ENCODE peak calls at places on chromosomes 6 and 20, in six cellular contexts. C, O, W, M, L and Z are unnamed samples. For H3K4me1, the result is how much of the 10 kb centered on the place peaks cover.

GRCh38 chr6:149545258-149545753 is 537 bp downstream of the PPIL4 start:
- DNase-seq in C (peak), O (peak), W (peak), M (no peak), L (peak), Z (peak)

GRCh38 chr6:113856571-113857564 is at the start of gene MARCKS:
- DNase-seq in C (peak), O (peak), W (peak), M (no peak), L (peak), Z (peak)

GRCh38 chr6:2581611-2582010 is 169.1 kb downstream of the MYLK4 start:
- DNase-seq in C (no peak), O (no peak), W (no peak), M (no peak), L (no peak), Z (no peak)

GRCh38 chr6:116616757-116617093 is 446 bp downstream of the RSPH4A start:
- DNase-seq in C (peak), O (peak), W (peak), M (no peak), L (peak), Z (no peak)

GRCh38 chr20:17995967-17996819 is 27.4 kb downstream of the MGME1 start:
- DNase-seq in C (peak), O (peak), W (no peak), M (peak), L (peak), Z (peak)

GRCh38 chr20:38935285-38935684 is 9.1 kb downstream of the FAM83D start:
- DNase-seq in C (peak), O (no peak), W (no peak), M (no peak), L (no peak), Z (no peak)

GRCh38 chr20:43189614-43190331 is at the start of gene PTPRT:
- DNase-seq in C (no peak), O (peak), W (no peak), M (no peak), L (no peak), Z (no peak)

GRCh38 chr6:167750956-167751358 is 75.8 kb upstream of the AFDN start:
- DNase-seq in C (no peak), O (peak), W (peak), M (no peak), L (peak), Z (peak)

GRCh38 chr6:167907837-167908681 is 81.3 kb downstream of the AFDN start:
- DNase-seq in C (peak), O (peak), W (no peak), M (no peak), L (peak), Z (no peak)

GRCh38 chr6:22828179-22829062 is 259.1 kb downstream of the HDGFL1 start:
- DNase-seq in C (peak), O (peak), W (no peak), M (peak), L (peak), Z (peak)

GRCh38 chr6:14518515-14519217 is 401.1 kb downstream of the CD83 start:
- DNase-seq in C (peak), O (no peak), W (no peak), M (no peak), L (no peak), Z (no peak)

GRCh38 chr20:31602779-31603441 is 2.2 kb upstream of the ID1 start:
- DNase-seq in C (peak), O (no peak), W (no peak), M (no peak), L (no peak), Z (peak)

GRCh38 chr20:5426026-5426425 is 109.3 kb upstream of the PROKR2 start:
- DNase-seq in C (no peak), O (no peak), W (no peak), M (no peak), L (no peak), Z (no peak)

GRCh38 chr6:170284866-170285469 is 5.9 kb downstream of the DLL1 start:
- DNase-seq in C (no peak), O (no peak), W (peak), M (no peak), L (no peak), Z (no peak)

GRCh38 chr6:168102093-168102985 is 23.3 kb upstream of the FRMD1 start:
- DNase-seq in C (no peak), O (peak), W (no peak), M (no peak), L (no peak), Z (no peak)

GRCh38 chr20:43838703-43839060 is 76.0 kb upstream of the TOX2 start:
- DNase-seq in C (no peak), O (no peak), W (no peak), M (no peak), L (no peak), Z (no peak)

GRCh38 chr6:35496851-35497570 is at the start of gene TEAD3:
- DNase-seq in C (peak), O (peak), W (peak), M (no peak), L (peak), Z (peak)

GRCh38 chr20:61026731-61027130 is 225.3 kb upstream of the CDH4 start:
- DNase-seq in C (no peak), O (no peak), W (no peak), M (no peak), L (no peak), Z (no peak)

GRCh38 chr6:35751594-35751993 is 14.8 kb downstream of the ARMC12 start:
- DNase-seq in C (no peak), O (no peak), W (no peak), M (no peak), L (no peak), Z (no peak)

GRCh38 chr6:1042583-1043457 is 269.1 kb upstream of the FOXQ1 start:
- DNase-seq in C (no peak), O (no peak), W (no peak), M (no peak), L (no peak), Z (no peak)

GRCh38 chr20:60204601-60205000 is 246.4 kb downstream of the CDH26 start:
- DNase-seq in C (no peak), O (no peak), W (no peak), M (no peak), L (no peak), Z (no peak)

GRCh38 chr6:5466459-5466858 is 205.1 kb downstream of the FARS2 start:
- DNase-seq in C (peak), O (no peak), W (no peak), M (no peak), L (peak), Z (no peak)

GRCh38 chr6:156910938-156911337 is 133.8 kb downstream of the ARID1B start:
- DNase-seq in C (peak), O (no peak), W (no peak), M (no peak), L (no peak), Z (no peak)

GRCh38 chr6:113591896-113592827 is 265.0 kb upstream of the MARCKS start:
- DNase-seq in C (peak), O (peak), W (no peak), M (no peak), L (peak), Z (no peak)

DNA sequence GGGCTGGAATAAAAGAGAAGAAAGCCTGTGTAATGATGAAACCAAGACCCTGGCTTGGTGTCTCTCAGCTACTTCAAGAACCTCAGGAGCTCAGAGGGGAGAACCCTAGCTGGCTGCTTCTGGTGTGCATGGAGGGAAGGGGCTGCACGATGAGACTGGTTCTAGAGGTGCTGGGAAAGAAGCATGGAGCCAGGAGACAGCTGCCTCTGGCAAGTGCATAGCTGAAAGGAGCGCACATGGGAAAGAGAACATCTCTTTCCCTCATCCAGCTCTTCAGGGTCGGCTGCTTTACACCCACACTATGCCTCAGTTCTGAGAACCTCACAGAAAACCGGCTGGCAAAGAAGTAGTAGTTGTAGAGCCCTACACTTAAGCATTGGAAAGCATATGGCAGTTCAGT is 139.5 kb downstream of the QKI start:
- DNase-seq in C (no peak), O (no peak), W (no peak), M (no peak), L (no peak), Z (no peak)
- H3K27ac ChIP-seq in C (no peak), O (peak), W (peak), M (no peak), L (no peak), Z (no peak)

GRCh38 chr20:62354031-62354808 is 12.9 kb downstream of the LAMA5 start:
- DNase-seq in C (no peak), O (no peak), W (peak), M (no peak), L (no peak), Z (no peak)
- H3K4me1 ChIP-seq in C (under half), O (under half), W (half or more), M (half or more), L (half or more), Z (half or more)

DNA sequence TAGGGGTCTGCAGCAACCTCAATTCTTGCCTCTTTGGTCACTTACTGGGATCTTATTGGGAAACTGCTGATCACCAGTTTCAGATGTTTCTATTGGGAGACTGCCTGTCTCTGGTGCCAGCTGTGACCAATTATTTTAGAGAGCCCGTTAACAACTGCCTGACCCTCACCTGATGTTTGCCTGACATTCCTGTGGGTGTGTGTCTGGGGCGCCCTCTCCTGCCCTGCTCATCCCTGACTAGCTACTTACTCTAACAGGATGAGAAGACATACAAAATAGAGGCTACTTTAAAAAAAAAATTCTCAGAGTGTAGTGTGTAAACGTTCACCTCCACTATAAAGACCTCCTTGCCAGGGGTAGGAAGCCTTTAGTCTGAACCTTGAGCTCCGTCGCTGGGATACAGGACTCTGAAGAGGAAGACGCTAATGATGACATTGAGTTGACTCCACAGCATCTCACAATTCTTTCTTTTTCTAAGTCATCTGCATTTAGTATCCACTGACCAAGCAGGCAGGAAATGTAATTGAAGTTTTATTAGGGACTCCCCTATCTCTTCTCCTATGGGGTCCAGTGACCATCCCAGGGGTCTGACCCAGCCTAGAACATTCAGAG is 54.6 kb upstream of the DDR1 start:
- DNase-seq in C (no peak), O (peak), W (no peak), M (no peak), L (no peak), Z (no peak)
- H3K27ac ChIP-seq in C (no peak), O (peak), W (peak), M (no peak), L (no peak), Z (no peak)

DNA sequence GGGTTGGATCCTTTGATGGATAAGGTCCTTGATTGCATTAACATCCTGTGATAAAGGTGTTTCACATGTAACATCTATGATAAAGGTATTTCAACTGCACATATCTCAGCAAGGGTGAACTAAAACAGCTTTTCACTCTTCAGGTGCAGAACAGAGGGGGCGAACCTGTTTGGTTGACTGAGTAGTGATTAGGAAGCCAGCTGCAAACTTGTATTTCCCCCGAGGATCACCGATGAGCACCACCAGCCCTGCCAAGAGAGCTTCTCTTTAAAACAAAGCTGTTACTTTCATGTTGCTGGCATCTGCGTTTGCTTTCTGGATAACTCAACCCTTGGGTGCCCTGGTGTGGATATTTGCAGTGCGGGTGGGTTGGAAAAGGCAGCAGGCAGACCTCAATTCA is 39.6 kb downstream of the JAG1 start:
- DNase-seq in C (no peak), O (no peak), W (no peak), M (no peak), L (no peak), Z (no peak)
- H3K4me1 ChIP-seq in C (under half), O (half or more), W (under half), M (half or more), L (under half), Z (under half)

DNA sequence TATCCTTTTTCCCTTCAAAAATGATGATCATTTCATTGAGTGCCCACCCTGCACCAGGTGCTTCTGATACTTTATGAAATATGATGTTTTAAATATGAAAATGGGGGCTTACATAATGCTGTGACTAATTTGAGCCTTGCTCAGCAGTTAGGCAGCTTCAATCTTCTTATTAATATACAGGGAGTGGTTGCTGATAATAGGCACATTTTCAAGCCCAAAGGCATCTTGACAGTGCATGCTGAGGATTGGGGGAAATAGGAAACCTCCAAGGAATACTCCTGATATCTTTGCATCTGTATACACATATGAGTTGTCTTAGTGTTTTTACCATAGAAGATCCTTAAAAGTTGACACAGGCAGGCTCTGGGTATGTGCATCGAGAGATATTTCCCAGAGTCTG is 262.3 kb upstream of the SASH1 start:
- DNase-seq in C (no peak), O (no peak), W (no peak), M (no peak), L (no peak), Z (no peak)
- H3K27ac ChIP-seq in C (no peak), O (no peak), W (no peak), M (no peak), L (no peak), Z (no peak)

GRCh38 chr20:56724246-56724757 is 95.2 kb downstream of the TFAP2C start:
- DNase-seq in C (no peak), O (no peak), W (no peak), M (no peak), L (no peak), Z (no peak)
- H3K4me1 ChIP-seq in C (under half), O (under half), W (under half), M (under half), L (under half), Z (under half)

DNA sequence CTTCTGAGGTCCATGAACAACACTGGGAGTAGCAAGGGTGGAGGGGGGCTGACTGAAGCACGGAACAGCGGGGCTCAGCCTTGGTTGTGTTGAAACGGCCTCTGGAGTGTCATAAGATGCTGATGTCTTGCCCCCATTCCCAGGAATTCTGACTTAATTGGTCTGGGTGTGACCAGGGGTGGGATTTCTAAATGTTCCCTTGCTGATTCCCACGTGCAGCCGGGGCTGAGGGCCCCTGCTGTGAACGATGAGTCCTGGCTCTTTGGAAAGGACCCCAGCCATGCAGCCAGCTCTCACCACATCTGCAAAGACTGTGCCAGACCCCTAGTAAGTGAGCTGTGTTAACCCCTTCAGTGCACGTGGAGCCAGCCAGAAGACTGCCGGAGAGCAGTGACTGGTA is 28.6 kb upstream of the FAM50B start:
- DNase-seq in C (peak), O (no peak), W (no peak), M (no peak), L (no peak), Z (no peak)
- H3K27ac ChIP-seq in C (no peak), O (no peak), W (no peak), M (no peak), L (no peak), Z (no peak)